ENCODE peak calls at places on chromosome 5, in four cellular contexts. T is tibial artery, F is BE2C, S is neural progenitor cell. R is an unnamed sample.

GRCh38 chr5:173512637-173513435 is 103.6 kb downstream of the BOD1 start:
- DNase-seq in T (no peak), S (no peak), F (no peak), R (no peak)

GRCh38 chr5:73296772-73297171 is 123.8 kb downstream of the TMEM174 start:
- DNase-seq in S (no peak), T (no peak), F (no peak), R (peak; percentile 16)

GRCh38 chr5:174520420-174521396 is 203.7 kb upstream of the MSX2 start:
- DNase-seq in F (peak; percentile 49), S (peak; percentile 94), T (no peak), R (no peak)

GRCh38 chr5:79666758-79667157 is 22.9 kb upstream of the CMYA5 start:
- DNase-seq in T (no peak), F (no peak), S (no peak), R (no peak)

GRCh38 chr5:114207615-114208014 is 154.3 kb upstream of the KCNN2 start:
- DNase-seq in T (no peak), F (no peak), S (no peak), R (no peak)

GRCh38 chr5:80871541-80871961 is 88.6 kb upstream of the RASGRF2 start:
- DNase-seq in T (no peak), S (no peak), F (no peak), R (no peak)

GRCh38 chr5:91150189-91150588 is 232.9 kb downstream of the ARRDC3 start:
- DNase-seq in F (no peak), T (no peak), S (no peak), R (no peak)

GRCh38 chr5:89417990-89418820 is 535.2 kb upstream of the MEF2C start:
- DNase-seq in S (no peak), T (no peak), F (no peak), R (no peak)

GRCh38 chr5:125232779-125233230 is 486.4 kb upstream of the ZNF608 start:
- DNase-seq in F (peak; percentile 66), S (no peak), T (no peak), R (no peak)

GRCh38 chr5:175657593-175658271 is at the start of gene HRH2:
- DNase-seq in T (peak; percentile 72), S (peak; percentile 56), F (no peak), R (no peak)

GRCh38 chr5:147613359-147613758 is 103.5 kb upstream of the DPYSL3 start:
- DNase-seq in F (no peak), T (no peak), S (no peak), R (no peak)

GRCh38 chr5:16074358-16074757 is 105.2 kb downstream of the MARCHF11 start:
- DNase-seq in T (no peak), F (no peak), S (no peak), R (no peak)

GRCh38 chr5:134444941-134445471 is 33.3 kb upstream of the CDKN2AIPNL start:
- DNase-seq in T (no peak), S (no peak), F (no peak), R (no peak)

GRCh38 chr5:160262665-160263064 is 33.4 kb downstream of the FABP6 start:
- DNase-seq in F (peak; percentile 87), T (no peak), S (peak; percentile 26), R (no peak)

GRCh38 chr5:56705217-56705616 is 110.1 kb upstream of the MAP3K1 start:
- DNase-seq in S (no peak), F (no peak), T (no peak), R (no peak)

GRCh38 chr5:142432369-142432863 is 107.6 kb upstream of the SPRY4 start:
- DNase-seq in S (no peak), T (no peak), F (peak; percentile 47), R (no peak)

GRCh38 chr5:55343107-55343506 is 35.3 kb downstream of the MTREX start:
- DNase-seq in F (no peak), S (no peak), T (no peak), R (no peak)

GRCh38 chr5:172283862-172284274 is 304 bp upstream of the UBTD2 start:
- DNase-seq in T (peak; percentile 92), F (peak; percentile 91), S (peak; percentile 95), R (peak; percentile 86)

GRCh38 chr5:61342066-61342465 is 10.0 kb downstream of the ZSWIM6 start:
- DNase-seq in F (no peak), S (no peak), T (no peak), R (no peak)

GRCh38 chr5:118611332-118611945 is 376.9 kb downstream of the DTWD2 start:
- DNase-seq in F (peak; percentile 33), T (no peak), S (peak; percentile 51), R (no peak)

GRCh38 chr5:41956943-41957342 is 31.9 kb downstream of the FBXO4 start:
- DNase-seq in F (no peak), S (no peak), T (no peak), R (no peak)

GRCh38 chr5:67432601-67433000 is 236.0 kb upstream of the CD180 start:
- DNase-seq in F (no peak), S (no peak), T (no peak), R (no peak)

GRCh38 chr5:41465493-41466171 is 44.8 kb downstream of the PLCXD3 start:
- DNase-seq in T (no peak), S (no peak), F (no peak), R (no peak)

GRCh38 chr5:142621227-142621626 is 64.7 kb downstream of the FGF1 start:
- DNase-seq in S (no peak), T (no peak), F (no peak), R (no peak)

GRCh38 chr5:177312649-177313181 is 1.0 kb upstream of the MXD3 start:
- DNase-seq in F (peak; percentile 49), S (peak; percentile 73), T (peak; percentile 62), R (no peak)

GRCh38 chr5:88203977-88204735 is 64.5 kb downstream of the TMEM161B start:
- DNase-seq in F (no peak), T (no peak), S (peak; percentile 59), R (no peak)

GRCh38 chr5:139389701-139390638 is at the start of gene MZB1:
- DNase-seq in F (no peak), S (no peak), T (no peak), R (no peak)

GRCh38 chr5:149636861-149637246 is 55.6 kb downstream of the ARHGEF37 start:
- DNase-seq in S (peak; percentile 80), F (peak; percentile 90), T (peak; percentile 58), R (no peak)

GRCh38 chr5:107570805-107571531 is 99.8 kb downstream of the EFNA5 start:
- DNase-seq in S (peak; percentile 48), T (no peak), F (no peak), R (no peak)

GRCh38 chr5:112799661-112800060 is 61.4 kb upstream of the SRP19 start:
- DNase-seq in S (no peak), T (no peak), F (no peak), R (no peak)

GRCh38 chr5:56620903-56621680 is 194.3 kb upstream of the MAP3K1 start:
- DNase-seq in T (no peak), S (no peak), F (no peak), R (no peak)

GRCh38 chr5:10400834-10401233 is 40.8 kb upstream of the ROPN1L start:
- DNase-seq in T (no peak), F (no peak), S (no peak), R (no peak)

GRCh38 chr5:136729901-136730355 is 364.6 kb upstream of the TRPC7 start:
- DNase-seq in T (no peak), S (no peak), F (no peak), R (no peak)

GRCh38 chr5:67233075-67233474 is 36.5 kb upstream of the CD180 start:
- DNase-seq in F (peak; percentile 31), S (no peak), T (no peak), R (no peak)